ENCODE peak calls at places on chromosomes 6 and 20, in ten cellular contexts. A, K, L, H, D, F, Y, I, T and Q are unnamed samples.
A peak's percentile ranks its signal among the peaks of the same experiment; 100 is the strongest.

GRCh38 chr6:118892248-118893094 is 1.5 kb upstream of the ASF1A start:
- DNase-seq in A (no peak), K (no peak), L (no peak), H (no peak), D (no peak), F (no peak), Y (no peak), I (peak; percentile 19), T (no peak), Q (no peak)

GRCh38 chr6:73308712-73309533 is 45.2 kb downstream of the DPPA5 start:
- DNase-seq in A (no peak), K (peak; percentile 81), L (no peak), H (no peak), D (no peak), F (no peak), Y (peak; percentile 42), I (no peak), T (no peak), Q (peak; percentile 31)

GRCh38 chr20:35319206-35320197 is 27.3 kb upstream of the FAM83C start:
- DNase-seq in A (no peak), K (no peak), L (no peak), H (no peak), D (no peak), F (peak; percentile 89), Y (no peak), I (no peak), T (no peak), Q (no peak)

GRCh38 chr6:125262026-125263013 is 39.4 kb downstream of the HDDC2 start:
- DNase-seq in A (no peak), K (no peak), L (no peak), H (no peak), D (no peak), F (peak; percentile 84), Y (no peak), I (no peak), T (no peak), Q (no peak)

GRCh38 chr6:34484899-34485298 is 19.0 kb downstream of the PACSIN1 start:
- DNase-seq in A (no peak), K (peak; percentile 79), L (no peak), H (no peak), D (no peak), F (no peak), Y (no peak), I (peak; percentile 6), T (no peak), Q (no peak)

GRCh38 chr6:108651781-108652227 is 91.1 kb downstream of the FOXO3 start:
- DNase-seq in A (no peak), K (no peak), L (no peak), H (peak; percentile 85), D (peak; percentile 29), F (peak; percentile 92), Y (no peak), I (no peak), T (no peak), Q (peak; percentile 42)

GRCh38 chr20:31515775-31516107 is 1.5 kb downstream of the HM13 start:
- DNase-seq in A (no peak), K (no peak), L (no peak), H (no peak), D (no peak), F (no peak), Y (no peak), I (no peak), T (no peak), Q (peak; percentile 40)

GRCh38 chr6:97591955-97592354 is 308.9 kb upstream of the MMS22L start:
- DNase-seq in A (no peak), K (peak; percentile 86), L (no peak), H (no peak), D (no peak), F (no peak), Y (no peak), I (no peak), T (no peak), Q (no peak)

GRCh38 chr6:105608711-105609374 is 206.0 kb upstream of the PREP start:
- DNase-seq in A (no peak), K (no peak), L (no peak), H (no peak), D (no peak), F (peak; percentile 97), Y (peak; percentile 85), I (no peak), T (no peak), Q (no peak)

GRCh38 chr6:121886223-121886830 is 450.9 kb downstream of the GJA1 start:
- DNase-seq in A (no peak), K (no peak), L (no peak), H (no peak), D (no peak), F (peak; percentile 54), Y (no peak), I (no peak), T (no peak), Q (no peak)

GRCh38 chr20:58102744-58103516 is 125.5 kb downstream of the ANKRD60 start:
- DNase-seq in A (no peak), K (no peak), L (no peak), H (no peak), D (no peak), F (no peak), Y (no peak), I (no peak), T (peak; percentile 18), Q (no peak)

GRCh38 chr6:152642578-152643375 is 5.6 kb upstream of the SYNE1 start:
- DNase-seq in A (no peak), K (peak; percentile 94), L (peak; percentile 51), H (no peak), D (peak; percentile 73), F (peak; percentile 55), Y (peak; percentile 12), I (no peak), T (peak; percentile 74), Q (peak; percentile 61)

GRCh38 chr6:159061805-159062563 is 17.2 kb upstream of the TAGAP start:
- DNase-seq in A (no peak), K (peak; percentile 12), L (no peak), H (no peak), D (no peak), F (no peak), Y (no peak), I (peak; percentile 80), T (no peak), Q (no peak)

GRCh38 chr20:35490736-35491181 is 35.4 kb downstream of the CEP250 start:
- DNase-seq in A (peak; percentile 19), K (no peak), L (no peak), H (no peak), D (no peak), F (no peak), Y (no peak), I (peak; percentile 77), T (peak; percentile 40), Q (no peak)

GRCh38 chr6:26020983-26021349 is 58.4 kb downstream of the TRIM38 start:
- DNase-seq in A (no peak), K (peak; percentile 83), L (peak; percentile 54), H (peak; percentile 84), D (peak; percentile 75), F (peak; percentile 74), Y (no peak), I (no peak), T (peak; percentile 53), Q (peak; percentile 67)

GRCh38 chr6:124881898-124882579 is 80.2 kb upstream of the RNF217 start:
- DNase-seq in A (no peak), K (no peak), L (no peak), H (no peak), D (no peak), F (peak; percentile 62), Y (no peak), I (no peak), T (no peak), Q (no peak)

DNA sequence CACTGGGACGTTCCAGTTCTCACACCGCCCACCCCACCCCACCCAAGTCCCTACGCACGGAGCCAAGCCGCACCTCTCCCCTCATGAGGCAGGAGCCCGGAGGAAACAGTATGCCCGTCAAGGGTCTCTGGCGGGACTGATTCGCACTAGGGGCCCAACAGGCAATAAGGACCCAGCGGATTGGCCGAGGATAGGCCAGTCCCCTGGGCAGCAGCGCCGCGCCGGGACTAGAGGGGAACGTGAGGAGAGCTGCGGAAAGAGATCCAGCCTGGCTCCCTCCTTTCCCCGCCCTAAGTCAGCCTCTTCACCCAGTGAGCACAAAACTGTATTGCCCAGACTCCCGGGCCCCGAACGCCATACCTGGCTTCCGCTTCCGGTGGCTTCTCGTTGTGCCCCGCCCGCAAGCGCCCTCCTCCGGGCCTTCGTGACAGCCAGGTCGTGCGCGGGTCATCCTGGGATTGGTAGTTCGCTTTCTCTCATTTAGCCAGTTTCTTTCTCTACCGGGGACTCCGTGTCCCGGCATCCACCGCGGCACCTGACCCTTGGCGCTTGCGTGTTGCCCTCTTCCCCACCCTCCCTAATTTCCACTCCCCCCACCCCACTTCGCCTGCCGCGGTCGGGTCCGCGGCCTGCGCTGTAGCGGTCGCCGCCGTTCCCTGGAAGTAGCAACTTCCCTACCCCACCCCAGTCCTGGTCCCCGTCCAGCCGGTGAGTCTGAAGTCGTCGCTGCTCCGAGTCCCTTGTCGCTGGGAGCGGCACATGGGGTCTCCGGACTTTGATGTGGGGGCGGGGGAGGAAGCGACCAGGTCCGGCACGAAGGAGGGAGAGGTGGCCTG is at the start of gene CSNK2B:
- DNase-seq in A (peak; percentile 93), K (peak; percentile 99), L (peak; percentile 98), H (peak; percentile 99), D (peak; percentile 99), F (peak; percentile 96), Y (peak; percentile 88), I (peak; percentile 98), T (peak; percentile 99), Q (peak; percentile 98)
- H3K4me1 ChIP-seq in A (peaks cover 32% of the 10 kb centered on the region), K (peaks cover 3% of the 10 kb centered on the region), L (peaks cover 36% of the 10 kb centered on the region), H (peaks cover 47% of the 10 kb centered on the region), D (peaks cover 17% of the 10 kb centered on the region), F (peaks cover 16% of the 10 kb centered on the region), Y (peaks cover 14% of the 10 kb centered on the region), I (peaks cover 33% of the 10 kb centered on the region), T (peaks cover 4% of the 10 kb centered on the region), Q (peaks cover 53% of the 10 kb centered on the region)

GRCh38 chr6:143743256-143744166 is 65.7 kb downstream of the PHACTR2 start:
- DNase-seq in A (no peak), K (no peak), L (no peak), H (peak; percentile 70), D (no peak), F (peak; percentile 45), Y (no peak), I (no peak), T (no peak), Q (no peak)
- H3K4me3 ChIP-seq in A (peak overlapping the region; percentile 9), K (no peak overlapping the region), L (peak overlapping the region; percentile 18), H (peak overlapping the region; percentile 2), D (peak overlapping the region; percentile 0), F (no peak overlapping the region), Y (no peak overlapping the region), I (no peak overlapping the region), T (no peak overlapping the region), Q (no peak overlapping the region)

DNA sequence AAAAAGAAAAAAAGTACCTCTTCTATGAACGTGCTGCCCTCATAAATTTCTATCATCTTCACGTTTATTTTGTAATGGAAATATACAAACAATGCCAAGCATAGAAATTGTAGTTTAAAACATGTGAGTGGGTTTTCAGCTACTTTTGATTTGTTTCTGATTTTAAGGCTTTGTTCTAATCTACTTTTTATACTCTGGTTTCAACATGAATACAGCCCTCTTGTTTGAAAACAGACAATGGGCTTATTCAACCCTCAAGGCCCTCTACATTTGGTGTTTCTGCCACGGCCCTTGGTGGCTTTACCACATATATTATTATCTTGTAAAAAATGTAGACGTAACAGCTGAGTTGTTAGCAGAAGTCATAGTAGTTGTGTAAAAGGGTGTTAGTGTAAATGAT is 153.9 kb downstream of the SOX4 start:
- DNase-seq in A (no peak), K (no peak), L (no peak), H (no peak), D (no peak), F (no peak), Y (no peak), I (no peak), T (no peak), Q (no peak)
- H3K4me1 ChIP-seq in A (peaks cover 1% of the 10 kb centered on the region), K (peaks cover 5% of the 10 kb centered on the region), L (no peaks in the 10 kb centered on the region), H (peaks cover 26% of the 10 kb centered on the region), D (peaks cover 1% of the 10 kb centered on the region), F (peaks cover 10% of the 10 kb centered on the region), Y (peaks cover 63% of the 10 kb centered on the region), I (no peaks in the 10 kb centered on the region), T (no peaks in the 10 kb centered on the region), Q (no peaks in the 10 kb centered on the region)

GRCh38 chr20:1945660-1946059 is 48.2 kb downstream of the PDYN start:
- DNase-seq in A (no peak), K (no peak), L (no peak), H (no peak), D (peak; percentile 1), F (no peak), Y (no peak), I (no peak), T (no peak), Q (no peak)
- H3K4me3 ChIP-seq in A (no peak overlapping the region), K (no peak overlapping the region), L (no peak overlapping the region), H (no peak overlapping the region), D (no peak overlapping the region), F (no peak overlapping the region), Y (no peak overlapping the region), I (no peak overlapping the region), T (no peak overlapping the region), Q (no peak overlapping the region)